ENCODE peak calls at places on chromosome 1, in seven cellular contexts. One of them, this sample, is unnamed. For H3K27me3, the result is how much of the 10 kb centered on the place peaks cover.

GRCh38 chr1:48105167-48105566 is 108.0 kb upstream of the TRABD2B start:
- DNase-seq in right cardiac atrium: no peak
- DNase-seq in psoas muscle: no peak
- DNase-seq in kidney epithelial cell: no peak
- DNase-seq in body of pancreas: peak
- DNase-seq in IMR-90: no peak
- DNase-seq in pancreas: no peak
- DNase-seq in this sample: no peak

GRCh38 chr1:225754940-225755635 is 22.5 kb upstream of the SRP9 start:
- DNase-seq in right cardiac atrium: peak
- DNase-seq in psoas muscle: no peak
- DNase-seq in kidney epithelial cell: no peak
- DNase-seq in body of pancreas: peak
- DNase-seq in IMR-90: peak
- DNase-seq in pancreas: peak
- DNase-seq in this sample: peak

GRCh38 chr1:36084502-36085115 is 715 bp downstream of the TEKT2 start:
- DNase-seq in right cardiac atrium: no peak
- DNase-seq in psoas muscle: no peak
- DNase-seq in kidney epithelial cell: no peak
- DNase-seq in body of pancreas: peak
- DNase-seq in IMR-90: no peak
- DNase-seq in pancreas: peak
- DNase-seq in this sample: no peak

GRCh38 chr1:30382496-30382895 is 340.9 kb downstream of the MATN1 start:
- DNase-seq in right cardiac atrium: no peak
- DNase-seq in psoas muscle: no peak
- DNase-seq in kidney epithelial cell: no peak
- DNase-seq in body of pancreas: no peak
- DNase-seq in IMR-90: no peak
- DNase-seq in pancreas: no peak
- DNase-seq in this sample: no peak

GRCh38 chr1:104195395-104195794 is 445.7 kb downstream of the AMY1C start:
- DNase-seq in right cardiac atrium: no peak
- DNase-seq in psoas muscle: no peak
- DNase-seq in kidney epithelial cell: peak
- DNase-seq in body of pancreas: no peak
- DNase-seq in IMR-90: no peak
- DNase-seq in pancreas: no peak
- DNase-seq in this sample: no peak

GRCh38 chr1:182484531-182485257 is 34.7 kb downstream of the RGSL1 start:
- DNase-seq in right cardiac atrium: no peak
- DNase-seq in psoas muscle: no peak
- DNase-seq in kidney epithelial cell: no peak
- DNase-seq in body of pancreas: peak
- DNase-seq in IMR-90: no peak
- DNase-seq in pancreas: no peak
- DNase-seq in this sample: no peak

GRCh38 chr1:85576642-85577420 is 3.7 kb upstream of the CCN1 start:
- DNase-seq in right cardiac atrium: peak
- DNase-seq in psoas muscle: peak
- DNase-seq in kidney epithelial cell: no peak
- DNase-seq in body of pancreas: peak
- DNase-seq in IMR-90: peak
- DNase-seq in pancreas: peak
- DNase-seq in this sample: peak

GRCh38 chr1:205458777-205459566 is 3.1 kb upstream of the BLACAT1 start:
- DNase-seq in right cardiac atrium: no peak
- DNase-seq in psoas muscle: no peak
- DNase-seq in kidney epithelial cell: no peak
- DNase-seq in body of pancreas: no peak
- DNase-seq in IMR-90: peak
- DNase-seq in pancreas: no peak
- DNase-seq in this sample: peak

GRCh38 chr1:20533635-20534034 is 18.7 kb upstream of the FAM43B start:
- DNase-seq in right cardiac atrium: no peak
- DNase-seq in psoas muscle: no peak
- DNase-seq in kidney epithelial cell: no peak
- DNase-seq in body of pancreas: no peak
- DNase-seq in IMR-90: no peak
- DNase-seq in pancreas: no peak
- DNase-seq in this sample: no peak

GRCh38 chr1:186858923-186859322 is 30.2 kb downstream of the PLA2G4A start:
- DNase-seq in right cardiac atrium: peak
- DNase-seq in psoas muscle: no peak
- DNase-seq in kidney epithelial cell: no peak
- DNase-seq in body of pancreas: no peak
- DNase-seq in IMR-90: no peak
- DNase-seq in pancreas: no peak
- DNase-seq in this sample: no peak

GRCh38 chr1:235063068-235063765 is 65.4 kb downstream of the TOMM20 start:
- DNase-seq in right cardiac atrium: peak
- DNase-seq in psoas muscle: peak
- DNase-seq in kidney epithelial cell: no peak
- DNase-seq in body of pancreas: peak
- DNase-seq in IMR-90: no peak
- DNase-seq in pancreas: no peak
- DNase-seq in this sample: no peak

GRCh38 chr1:155974208-155975165 is 3.9 kb downstream of the ARHGEF2 start:
- DNase-seq in right cardiac atrium: peak
- DNase-seq in psoas muscle: no peak
- DNase-seq in kidney epithelial cell: no peak
- DNase-seq in body of pancreas: peak
- DNase-seq in IMR-90: no peak
- DNase-seq in pancreas: no peak
- DNase-seq in this sample: no peak

GRCh38 chr1:184061396-184062003 is 10.0 kb downstream of the TSEN15 start:
- DNase-seq in right cardiac atrium: no peak
- DNase-seq in psoas muscle: no peak
- DNase-seq in kidney epithelial cell: peak
- DNase-seq in body of pancreas: no peak
- DNase-seq in IMR-90: peak
- DNase-seq in pancreas: no peak
- DNase-seq in this sample: peak

GRCh38 chr1:213779228-213779627 is 208.5 kb upstream of the PROX1 start:
- DNase-seq in right cardiac atrium: no peak
- DNase-seq in psoas muscle: no peak
- DNase-seq in kidney epithelial cell: no peak
- DNase-seq in body of pancreas: no peak
- DNase-seq in IMR-90: no peak
- DNase-seq in pancreas: no peak
- DNase-seq in this sample: no peak

GRCh38 chr1:150877220-150877516 is 769 bp upstream of the ARNT start:
- DNase-seq in right cardiac atrium: no peak
- DNase-seq in psoas muscle: no peak
- DNase-seq in kidney epithelial cell: no peak
- DNase-seq in body of pancreas: no peak
- DNase-seq in IMR-90: no peak
- DNase-seq in pancreas: no peak
- DNase-seq in this sample: no peak

GRCh38 chr1:170908942-170909341 is 26.4 kb upstream of the MROH9 start:
- DNase-seq in right cardiac atrium: no peak
- DNase-seq in psoas muscle: no peak
- DNase-seq in kidney epithelial cell: no peak
- DNase-seq in body of pancreas: no peak
- DNase-seq in IMR-90: no peak
- DNase-seq in pancreas: no peak
- DNase-seq in this sample: no peak

GRCh38 chr1:206912445-206913095 is 9.2 kb downstream of the FCMR start:
- DNase-seq in right cardiac atrium: peak
- DNase-seq in psoas muscle: peak
- DNase-seq in kidney epithelial cell: no peak
- DNase-seq in body of pancreas: peak
- DNase-seq in IMR-90: peak
- DNase-seq in pancreas: peak
- DNase-seq in this sample: peak

GRCh38 chr1:169904834-169905233 is 11.1 kb upstream of the SCYL3 start:
- DNase-seq in right cardiac atrium: no peak
- DNase-seq in psoas muscle: no peak
- DNase-seq in kidney epithelial cell: no peak
- DNase-seq in body of pancreas: no peak
- DNase-seq in IMR-90: no peak
- DNase-seq in pancreas: no peak
- DNase-seq in this sample: no peak

GRCh38 chr1:220872296-220872695 is 6.9 kb upstream of the HLX start:
- DNase-seq in right cardiac atrium: no peak
- DNase-seq in psoas muscle: no peak
- DNase-seq in kidney epithelial cell: no peak
- DNase-seq in body of pancreas: no peak
- DNase-seq in IMR-90: no peak
- DNase-seq in pancreas: no peak
- DNase-seq in this sample: no peak
- H3K27me3 ChIP-seq in right cardiac atrium: under half
- H3K27me3 ChIP-seq in psoas muscle: under half
- H3K27me3 ChIP-seq in kidney epithelial cell: under half
- H3K27me3 ChIP-seq in body of pancreas: under half
- H3K27me3 ChIP-seq in IMR-90: under half
- H3K27me3 ChIP-seq in pancreas: under half
- H3K27me3 ChIP-seq in this sample: under half

GRCh38 chr1:118986291-118986838 is 1.8 kb downstream of the TBX15 start:
- DNase-seq in right cardiac atrium: no peak
- DNase-seq in psoas muscle: no peak
- DNase-seq in kidney epithelial cell: no peak
- DNase-seq in body of pancreas: no peak
- DNase-seq in IMR-90: no peak
- DNase-seq in pancreas: no peak
- DNase-seq in this sample: no peak
- H3K27me3 ChIP-seq in right cardiac atrium: under half
- H3K27me3 ChIP-seq in psoas muscle: under half
- H3K27me3 ChIP-seq in kidney epithelial cell: half or more
- H3K27me3 ChIP-seq in body of pancreas: under half
- H3K27me3 ChIP-seq in IMR-90: half or more
- H3K27me3 ChIP-seq in pancreas: under half
- H3K27me3 ChIP-seq in this sample: under half

GRCh38 chr1:201899683-201900429 is 11.2 kb downstream of the SHISA4 start:
- DNase-seq in right cardiac atrium: no peak
- DNase-seq in psoas muscle: no peak
- DNase-seq in kidney epithelial cell: no peak
- DNase-seq in body of pancreas: no peak
- DNase-seq in IMR-90: no peak
- DNase-seq in pancreas: no peak
- DNase-seq in this sample: no peak
- H3K27me3 ChIP-seq in right cardiac atrium: under half
- H3K27me3 ChIP-seq in psoas muscle: under half
- H3K27me3 ChIP-seq in kidney epithelial cell: under half
- H3K27me3 ChIP-seq in body of pancreas: under half
- H3K27me3 ChIP-seq in IMR-90: under half
- H3K27me3 ChIP-seq in pancreas: under half
- H3K27me3 ChIP-seq in this sample: under half

GRCh38 chr1:201360486-201360885 is 17.0 kb downstream of the TNNT2 start:
- DNase-seq in right cardiac atrium: peak
- DNase-seq in psoas muscle: no peak
- DNase-seq in kidney epithelial cell: no peak
- DNase-seq in body of pancreas: no peak
- DNase-seq in IMR-90: no peak
- DNase-seq in pancreas: no peak
- DNase-seq in this sample: no peak

GRCh38 chr1:201361652-201362504 is 15.6 kb downstream of the TNNT2 start:
- DNase-seq in right cardiac atrium: peak
- DNase-seq in psoas muscle: peak
- DNase-seq in kidney epithelial cell: no peak
- DNase-seq in body of pancreas: peak
- DNase-seq in IMR-90: peak
- DNase-seq in pancreas: peak
- DNase-seq in this sample: no peak

GRCh38 chr1:201359873-201360210 is 17.6 kb downstream of the TNNT2 start:
- DNase-seq in right cardiac atrium: peak
- DNase-seq in psoas muscle: no peak
- DNase-seq in kidney epithelial cell: no peak
- DNase-seq in body of pancreas: no peak
- DNase-seq in IMR-90: no peak
- DNase-seq in pancreas: no peak
- DNase-seq in this sample: no peak

GRCh38 chr1:201359031-201359872 is 18.2 kb downstream of the TNNT2 start:
- DNase-seq in right cardiac atrium: peak
- DNase-seq in psoas muscle: no peak
- DNase-seq in kidney epithelial cell: no peak
- DNase-seq in body of pancreas: no peak
- DNase-seq in IMR-90: no peak
- DNase-seq in pancreas: no peak
- DNase-seq in this sample: no peak

DNA sequence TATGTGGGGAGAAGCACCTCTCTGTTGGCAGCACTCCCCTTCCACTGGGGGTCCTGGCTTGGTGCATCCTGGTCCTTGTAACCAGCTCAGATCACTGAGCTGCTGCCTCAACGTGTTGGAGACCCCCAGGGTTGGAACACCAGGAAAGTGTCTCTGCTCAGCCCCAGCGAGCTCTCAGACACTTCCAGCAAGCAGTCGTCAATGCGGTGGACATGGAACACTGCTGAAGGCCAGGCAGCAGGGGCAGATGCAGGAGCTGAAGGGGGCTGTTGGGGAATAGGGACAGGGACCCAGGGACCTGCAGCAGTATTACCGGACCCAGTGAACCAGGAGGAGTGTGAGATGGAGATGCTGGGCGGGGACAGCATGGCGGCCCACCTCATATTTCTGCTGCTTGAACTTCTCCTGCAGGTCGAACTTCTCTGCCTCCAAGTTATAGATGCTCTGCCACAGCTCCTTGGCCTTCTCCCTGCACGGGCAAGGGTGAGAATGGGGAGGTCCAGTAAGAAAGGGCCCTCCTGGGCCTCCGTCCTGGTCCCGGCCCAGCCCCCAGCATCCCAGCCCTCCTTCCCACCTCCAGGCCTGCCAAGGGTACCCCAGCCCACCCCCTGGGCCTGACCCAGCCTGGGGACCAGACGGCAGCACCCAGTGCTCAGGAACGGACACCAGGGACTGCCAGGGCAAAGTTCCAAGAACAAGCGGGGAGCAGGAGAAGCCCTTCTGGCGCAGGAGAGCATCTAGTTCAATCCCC is 16.4 kb downstream of the TNNT2 start:
- DNase-seq in right cardiac atrium: peak
- DNase-seq in psoas muscle: no peak
- DNase-seq in kidney epithelial cell: no peak
- DNase-seq in body of pancreas: no peak
- DNase-seq in IMR-90: no peak
- DNase-seq in pancreas: no peak
- DNase-seq in this sample: no peak
- H3K27me3 ChIP-seq in right cardiac atrium: under half
- H3K27me3 ChIP-seq in psoas muscle: under half
- H3K27me3 ChIP-seq in kidney epithelial cell: under half
- H3K27me3 ChIP-seq in body of pancreas: under half
- H3K27me3 ChIP-seq in IMR-90: half or more
- H3K27me3 ChIP-seq in pancreas: under half
- H3K27me3 ChIP-seq in this sample: under half

GRCh38 chr1:209882286-209882685 is 54.5 kb downstream of the UTP25 start:
- DNase-seq in right cardiac atrium: no peak
- DNase-seq in psoas muscle: no peak
- DNase-seq in kidney epithelial cell: no peak
- DNase-seq in body of pancreas: no peak
- DNase-seq in IMR-90: no peak
- DNase-seq in pancreas: no peak
- DNase-seq in this sample: no peak
- H3K27me3 ChIP-seq in right cardiac atrium: under half
- H3K27me3 ChIP-seq in psoas muscle: under half
- H3K27me3 ChIP-seq in kidney epithelial cell: under half
- H3K27me3 ChIP-seq in body of pancreas: under half
- H3K27me3 ChIP-seq in IMR-90: under half
- H3K27me3 ChIP-seq in pancreas: under half
- H3K27me3 ChIP-seq in this sample: under half

This sample was measured in brain microvascular endothelial cell.